ENCODE peak calls at places on chromosomes 1 and 21, in five cellular contexts. A is SJSA1; O is stimulated activated CD8-positive, alpha-beta memory T cell treated with anti-CD3 and anti-CD28 coated beads, Interleukin-15, amount 100 ng/mL, for 24 hours; T is EL; J is choroid plexus epithelial cell. X is an unnamed sample.

GRCh38 chr1:64302971-64303370 is 99.5 kb downstream of the UBE2U start:
- DNase-seq in A (no peak), O (no peak), T (peak; percentile 71), J (peak; percentile 23), X (peak; percentile 8)

GRCh38 chr1:52551476-52552235 is 1.2 kb downstream of the TUT4 start:
- DNase-seq in A (no peak), O (no peak), T (peak; percentile 57), J (peak; percentile 60), X (peak; percentile 63)

GRCh38 chr1:54947540-54947939 is 32.9 kb upstream of the TMEM61 start:
- DNase-seq in A (no peak), O (no peak), T (no peak), J (no peak), X (no peak)

GRCh38 chr1:199155166-199156033 is 516.6 kb downstream of the PTPRC start:
- DNase-seq in A (no peak), O (no peak), T (no peak), J (no peak), X (no peak)

GRCh38 chr1:180503274-180503862 is 991 bp upstream of the ACBD6 start:
- DNase-seq in A (no peak), O (no peak), T (peak; percentile 34), J (peak; percentile 37), X (no peak)

GRCh38 chr21:41873005-41873404 is 6.1 kb downstream of the PRDM15 start:
- DNase-seq in A (no peak), O (no peak), T (no peak), J (no peak), X (no peak)

GRCh38 chr1:44501022-44501910 is 96.2 kb downstream of the RNF220 start:
- DNase-seq in A (no peak), O (no peak), T (no peak), J (no peak), X (no peak)

GRCh38 chr1:111989531-111990025 is at the start of gene KCND3:
- DNase-seq in A (no peak), O (no peak), T (peak; percentile 13), J (peak; percentile 29), X (no peak)

GRCh38 chr1:115310821-115311220 is 27.2 kb downstream of the NGF start:
- DNase-seq in A (no peak), O (no peak), T (no peak), J (no peak), X (no peak)

GRCh38 chr1:65773391-65773790 is 19.3 kb upstream of the PDE4B start:
- DNase-seq in A (no peak), O (no peak), T (peak; percentile 41), J (no peak), X (no peak)

GRCh38 chr1:29789221-29789909 is 553.0 kb downstream of the PTPRU start:
- DNase-seq in A (no peak), O (no peak), T (no peak), J (no peak), X (no peak)